ENCODE peak calls at places on chromosomes 1 and 21, in four cellular contexts. One of them, this sample, is unnamed.
A peak's percentile ranks its signal among the peaks of the same experiment; 100 is the strongest.

GRCh38 chr1:162070094-162070748 is 730 bp downstream of the NOS1AP start:
- DNase-seq in RWPE1: peak; percentile 37
- DNase-seq in mesothelial cell of epicardium: no peak
- DNase-seq in neural progenitor cell: peak; percentile 50
- DNase-seq in this sample: no peak

GRCh38 chr1:210653771-210654170 is 325.1 kb downstream of the HHAT start:
- DNase-seq in RWPE1: no peak
- DNase-seq in mesothelial cell of epicardium: no peak
- DNase-seq in neural progenitor cell: peak; percentile 9
- DNase-seq in this sample: no peak

GRCh38 chr1:225378880-225379279 is 49.0 kb downstream of the LBR start:
- DNase-seq in neural progenitor cell: peak; percentile 64
- DNase-seq in mesothelial cell of epicardium: no peak
- DNase-seq in RWPE1: peak; percentile 88
- DNase-seq in this sample: peak; percentile 33

GRCh38 chr1:102628008-102628736 is 480.1 kb downstream of the COL11A1 start:
- DNase-seq in RWPE1: peak; percentile 4
- DNase-seq in mesothelial cell of epicardium: no peak
- DNase-seq in neural progenitor cell: no peak
- DNase-seq in this sample: no peak

GRCh38 chr1:156090822-156091188 is 8.5 kb upstream of the MEX3A start:
- DNase-seq in neural progenitor cell: peak; percentile 92
- DNase-seq in mesothelial cell of epicardium: peak; percentile 79
- DNase-seq in RWPE1: peak; percentile 78
- DNase-seq in this sample: peak; percentile 90

GRCh38 chr1:171652234-171652822 is at the start of gene MYOC:
- DNase-seq in mesothelial cell of epicardium: no peak
- DNase-seq in RWPE1: no peak
- DNase-seq in neural progenitor cell: no peak
- DNase-seq in this sample: no peak

GRCh38 chr1:32234792-32235191 is 12.2 kb upstream of the FAM167B start:
- DNase-seq in neural progenitor cell: no peak
- DNase-seq in RWPE1: no peak
- DNase-seq in mesothelial cell of epicardium: no peak
- DNase-seq in this sample: no peak

GRCh38 chr21:42398414-42399030 is 2.7 kb upstream of the TMPRSS3 start:
- DNase-seq in mesothelial cell of epicardium: no peak
- DNase-seq in RWPE1: no peak
- DNase-seq in neural progenitor cell: no peak
- DNase-seq in this sample: no peak

GRCh38 chr1:43954036-43954435 is 7.3 kb downstream of the IPO13 start:
- DNase-seq in RWPE1: no peak
- DNase-seq in neural progenitor cell: no peak
- DNase-seq in mesothelial cell of epicardium: no peak
- DNase-seq in this sample: no peak

GRCh38 chr1:227170361-227171166 is 147.7 kb downstream of the CDC42BPA start:
- DNase-seq in mesothelial cell of epicardium: no peak
- DNase-seq in RWPE1: no peak
- DNase-seq in neural progenitor cell: no peak
- DNase-seq in this sample: no peak

GRCh38 chr1:95071539-95071938 is 1.2 kb downstream of the ALG14 start:
- DNase-seq in RWPE1: no peak
- DNase-seq in mesothelial cell of epicardium: no peak
- DNase-seq in neural progenitor cell: no peak
- DNase-seq in this sample: no peak

GRCh38 chr1:232923739-232924386 is 26.5 kb upstream of the NTPCR start:
- DNase-seq in RWPE1: no peak
- DNase-seq in neural progenitor cell: no peak
- DNase-seq in mesothelial cell of epicardium: no peak
- DNase-seq in this sample: no peak

GRCh38 chr1:17012775-17013501 is 1.2 kb upstream of the ATP13A2 start:
- DNase-seq in mesothelial cell of epicardium: no peak
- DNase-seq in RWPE1: no peak
- DNase-seq in neural progenitor cell: peak; percentile 53
- DNase-seq in this sample: no peak

GRCh38 chr1:17633654-17634053 is 94.2 kb downstream of the ARHGEF10L start:
- DNase-seq in neural progenitor cell: no peak
- DNase-seq in RWPE1: peak; percentile 71
- DNase-seq in mesothelial cell of epicardium: no peak
- DNase-seq in this sample: no peak

GRCh38 chr1:36359911-36360310 is 25.8 kb downstream of the STK40 start:
- DNase-seq in mesothelial cell of epicardium: no peak
- DNase-seq in neural progenitor cell: no peak
- DNase-seq in RWPE1: no peak
- DNase-seq in this sample: no peak

GRCh38 chr1:19618428-19618827 is 25.7 kb upstream of the NBL1 start:
- DNase-seq in mesothelial cell of epicardium: no peak
- DNase-seq in RWPE1: no peak
- DNase-seq in neural progenitor cell: no peak
- DNase-seq in this sample: no peak

GRCh38 chr1:38848069-38848468 is 11.5 kb downstream of the RRAGC start:
- DNase-seq in RWPE1: no peak
- DNase-seq in neural progenitor cell: no peak
- DNase-seq in mesothelial cell of epicardium: no peak
- DNase-seq in this sample: no peak

GRCh38 chr1:167849656-167850055 is 64.3 kb downstream of the ADCY10 start:
- DNase-seq in neural progenitor cell: no peak
- DNase-seq in RWPE1: no peak
- DNase-seq in mesothelial cell of epicardium: no peak
- DNase-seq in this sample: no peak

GRCh38 chr1:48109390-48110009 is 112.3 kb upstream of the TRABD2B start:
- DNase-seq in neural progenitor cell: peak; percentile 75
- DNase-seq in mesothelial cell of epicardium: no peak
- DNase-seq in RWPE1: peak; percentile 29
- DNase-seq in this sample: peak; percentile 38

GRCh38 chr1:11720033-11720376 is 15.9 kb upstream of the AGTRAP start:
- DNase-seq in neural progenitor cell: no peak
- DNase-seq in mesothelial cell of epicardium: no peak
- DNase-seq in RWPE1: no peak
- DNase-seq in this sample: no peak
- TF ChIP-seq CTCF in neural progenitor cell: no peak
- TF ChIP-seq CTCF in mesothelial cell of epicardium: peak; percentile 6
- TF ChIP-seq CTCF in RWPE1: peak; percentile 60
- TF ChIP-seq CTCF in this sample: peak; percentile 5

GRCh38 chr1:46334030-46334384 is 6.6 kb upstream of the NSUN4 start:
- DNase-seq in RWPE1: no peak
- DNase-seq in neural progenitor cell: no peak
- DNase-seq in mesothelial cell of epicardium: no peak
- DNase-seq in this sample: no peak

DNA sequence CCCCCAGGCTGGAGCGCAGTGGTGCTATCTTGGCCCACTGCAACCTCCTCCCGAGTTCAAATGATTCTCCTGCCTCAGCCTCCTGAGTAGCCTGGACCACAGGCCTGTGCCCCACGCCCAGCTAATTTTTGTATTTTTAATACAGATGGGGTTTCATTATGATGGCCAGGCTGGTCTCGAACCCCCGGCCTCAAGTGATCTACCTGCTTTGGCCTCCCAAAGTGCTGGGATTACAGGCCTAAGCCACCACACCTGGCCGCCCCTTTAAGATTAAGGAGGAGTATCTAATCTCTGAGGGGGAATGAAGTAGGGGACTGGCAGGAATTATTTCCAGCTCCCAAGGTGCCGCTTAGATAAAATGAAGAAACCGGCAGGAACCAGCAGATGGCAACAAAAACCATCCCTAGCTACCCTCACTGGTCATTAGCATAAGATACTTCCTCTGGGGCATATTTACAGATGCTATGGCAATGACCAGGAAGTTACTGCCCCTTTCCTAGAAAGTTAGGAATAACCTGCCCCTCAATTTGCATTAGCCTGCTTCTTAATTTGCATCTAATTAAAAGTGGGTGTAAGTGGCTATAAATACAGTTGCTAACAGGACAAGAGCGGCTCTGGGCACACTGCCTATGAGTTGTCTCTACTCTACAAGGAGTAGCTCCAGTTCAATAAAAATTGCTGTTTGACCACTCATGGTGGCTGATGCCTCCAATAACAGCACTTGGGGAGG is 7.1 kb upstream of the NSUN4 start:
- DNase-seq in mesothelial cell of epicardium: no peak
- DNase-seq in neural progenitor cell: peak; percentile 41
- DNase-seq in RWPE1: peak; percentile 34
- DNase-seq in this sample: no peak
- TF ChIP-seq CTCF in mesothelial cell of epicardium: no peak
- TF ChIP-seq CTCF in neural progenitor cell: peak; percentile 45
- TF ChIP-seq CTCF in RWPE1: no peak
- TF ChIP-seq CTCF in this sample: no peak

GRCh38 chr1:185044387-185044786 is 971 bp upstream of the RNF2 start:
- DNase-seq in RWPE1: no peak
- DNase-seq in neural progenitor cell: no peak
- DNase-seq in mesothelial cell of epicardium: no peak
- DNase-seq in this sample: no peak

GRCh38 chr1:185046639-185047038 is 1.3 kb downstream of the RNF2 start:
- DNase-seq in mesothelial cell of epicardium: no peak
- DNase-seq in neural progenitor cell: no peak
- DNase-seq in RWPE1: no peak
- DNase-seq in this sample: no peak

GRCh38 chr1:185045793-185046441 is 559 bp downstream of the RNF2 start:
- DNase-seq in RWPE1: peak; percentile 60
- DNase-seq in neural progenitor cell: peak; percentile 80
- DNase-seq in mesothelial cell of epicardium: peak; percentile 45
- DNase-seq in this sample: peak; percentile 71

GRCh38 chr1:185041742-185042141 is 3.6 kb upstream of the RNF2 start:
- DNase-seq in RWPE1: no peak
- DNase-seq in neural progenitor cell: no peak
- DNase-seq in mesothelial cell of epicardium: no peak
- DNase-seq in this sample: no peak

DNA sequence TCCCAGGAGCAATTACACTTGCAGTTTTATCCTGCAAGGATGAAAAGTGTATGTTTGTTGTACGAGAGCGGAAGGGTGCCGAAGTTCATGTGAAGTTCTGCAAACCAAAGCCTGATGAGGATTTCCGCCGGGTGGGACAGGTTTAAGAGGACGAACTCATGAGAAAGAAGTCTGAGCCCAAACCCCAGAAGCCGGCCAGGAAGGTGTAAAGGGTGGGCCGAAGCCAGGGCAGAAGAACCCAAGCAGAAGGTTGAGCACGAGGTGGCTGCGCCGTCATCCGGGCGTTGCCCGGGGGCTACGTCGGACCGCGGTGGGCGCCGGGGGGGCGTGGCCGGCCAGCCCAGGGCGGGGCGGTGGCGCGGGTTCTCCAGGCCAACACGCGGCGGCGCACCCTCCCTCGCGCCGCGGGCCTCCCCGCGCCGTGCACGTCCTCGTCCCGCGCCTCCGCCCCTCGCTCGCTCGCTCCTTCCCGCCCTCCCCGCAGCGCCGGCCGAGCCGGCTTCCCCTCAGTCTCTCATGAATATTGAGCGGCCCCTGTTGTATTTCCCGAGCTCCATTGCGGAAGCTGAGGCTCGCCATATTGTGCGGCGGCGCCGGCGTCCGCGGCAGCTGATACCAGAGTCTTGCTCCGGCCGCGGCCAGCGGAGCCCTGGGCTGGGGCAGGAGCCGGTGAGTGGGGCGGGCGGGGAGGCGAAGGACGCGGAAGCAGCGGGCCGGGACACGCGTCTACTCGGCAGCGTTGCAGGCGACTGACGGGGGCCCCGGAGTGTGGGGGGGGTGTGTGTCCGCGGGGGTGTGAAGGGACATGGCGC is at the start of gene RNF2:
- DNase-seq in mesothelial cell of epicardium: peak; percentile 72
- DNase-seq in neural progenitor cell: peak; percentile 93
- DNase-seq in RWPE1: peak; percentile 60
- DNase-seq in this sample: peak; percentile 85
- TF ChIP-seq CTCF in mesothelial cell of epicardium: no peak
- TF ChIP-seq CTCF in neural progenitor cell: no peak
- TF ChIP-seq CTCF in RWPE1: no peak
- TF ChIP-seq CTCF in this sample: no peak

DNA sequence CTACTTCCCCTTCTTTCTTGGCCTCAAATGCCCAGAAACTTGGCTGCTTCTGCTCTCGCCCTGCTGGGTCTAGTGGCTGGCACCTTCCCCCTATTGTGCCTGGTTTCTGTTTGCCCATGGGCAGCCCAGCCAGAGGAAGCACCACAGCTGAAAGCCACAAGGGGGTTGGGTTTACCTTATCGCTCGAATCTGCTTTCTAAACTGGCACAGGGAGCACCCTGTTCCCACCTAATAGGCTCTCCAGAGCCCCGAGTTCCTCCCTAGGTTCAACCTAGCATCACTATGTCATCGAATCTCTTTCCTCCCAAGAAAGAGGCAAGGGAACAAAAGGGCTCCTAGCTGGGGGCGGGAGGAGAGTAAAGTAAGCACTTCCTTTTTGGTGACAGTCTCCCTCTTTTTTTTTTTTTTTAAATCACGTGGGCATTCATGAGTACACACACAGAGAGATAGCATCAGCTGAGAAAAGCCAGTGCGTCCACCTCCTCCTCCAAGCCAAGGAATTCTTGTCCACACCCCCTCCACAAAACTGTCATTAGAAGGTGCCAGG is 72.8 kb downstream of the PLEKHA6 start:
- DNase-seq in neural progenitor cell: no peak
- DNase-seq in RWPE1: no peak
- DNase-seq in mesothelial cell of epicardium: no peak
- DNase-seq in this sample: no peak
- TF ChIP-seq CTCF in neural progenitor cell: no peak
- TF ChIP-seq CTCF in RWPE1: no peak
- TF ChIP-seq CTCF in mesothelial cell of epicardium: no peak
- TF ChIP-seq CTCF in this sample: no peak

DNA sequence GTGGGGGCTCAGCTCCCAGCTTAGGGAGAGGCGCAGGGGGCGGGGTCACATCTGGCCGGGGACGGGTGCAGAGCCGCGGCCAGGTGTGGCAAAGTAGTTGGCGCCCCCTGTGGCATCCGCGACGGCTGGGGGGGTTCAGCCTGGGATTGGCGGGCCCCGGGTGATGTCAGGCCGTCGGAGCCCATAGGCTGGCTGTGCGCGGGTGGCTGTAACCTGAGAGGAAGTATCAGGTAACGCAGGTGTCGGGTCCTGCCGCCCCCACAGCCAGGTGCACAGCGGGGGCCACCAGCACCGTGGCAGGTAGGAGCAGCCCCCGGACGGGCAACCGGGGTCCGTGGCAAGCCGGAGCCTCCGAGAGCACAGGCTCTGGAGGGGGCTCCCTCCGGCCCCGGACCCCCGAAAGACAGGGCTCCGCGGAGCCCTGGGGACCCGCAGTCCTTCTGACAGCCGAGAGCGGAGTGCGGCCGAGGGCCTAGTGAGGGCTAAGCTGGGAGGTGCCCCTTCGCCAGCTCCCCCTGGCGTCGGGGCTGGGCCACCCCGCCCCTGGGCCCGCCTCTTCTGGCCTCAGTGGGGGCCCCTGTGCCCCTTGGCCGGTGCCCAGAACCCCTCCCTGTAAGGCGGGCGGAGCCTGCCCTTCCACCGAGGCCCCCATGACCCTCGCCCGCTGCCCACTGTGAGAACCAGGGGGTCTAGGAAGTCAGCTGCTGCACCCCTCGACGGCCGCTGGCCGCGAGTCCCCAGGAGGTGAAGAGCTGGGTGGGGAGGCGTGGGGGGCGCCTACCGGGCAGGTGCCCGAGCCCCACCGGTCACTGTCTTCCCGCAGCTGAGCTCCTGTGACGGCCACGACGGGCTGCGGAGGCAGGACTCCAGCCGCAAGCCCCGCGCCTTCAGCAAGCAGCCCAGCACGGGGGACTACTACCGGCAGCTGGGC is 17.9 kb downstream of the TNFRSF25 start:
- DNase-seq in mesothelial cell of epicardium: no peak
- DNase-seq in neural progenitor cell: peak; percentile 82
- DNase-seq in RWPE1: no peak
- DNase-seq in this sample: peak; percentile 68
- TF ChIP-seq CTCF in mesothelial cell of epicardium: no peak
- TF ChIP-seq CTCF in neural progenitor cell: peak; percentile 21
- TF ChIP-seq CTCF in RWPE1: no peak
- TF ChIP-seq CTCF in this sample: no peak

This sample was measured in nephron progenitor cell.